ENCODE peak calls at places on chromosomes 4 and X, in seven cellular contexts. One of them, this sample, is unnamed.

GRCh38 chr4:121057466-121057911 is 14.8 kb downstream of the NDNF start:
- DNase-seq in MV-4-11: no peak
- DNase-seq in amygdala: no peak
- DNase-seq in Calu3: no peak
- DNase-seq in endothelial cell: peak; percentile 31
- DNase-seq in HEK293T: no peak
- DNase-seq in activated T-cell treated with anti-CD3 and anti-CD28 coated beads for 24 hours: no peak
- DNase-seq in this sample: no peak

GRCh38 chrX:12013220-12013619 is 125.1 kb upstream of the FRMPD4 start:
- DNase-seq in MV-4-11: no peak
- DNase-seq in HEK293T: no peak
- DNase-seq in amygdala: no peak
- DNase-seq in activated T-cell treated with anti-CD3 and anti-CD28 coated beads for 24 hours: no peak
- DNase-seq in Calu3: no peak
- DNase-seq in endothelial cell: no peak
- DNase-seq in this sample: no peak

GRCh38 chrX:68049466-68049865 is 383.8 kb downstream of the OPHN1 start:
- DNase-seq in Calu3: no peak
- DNase-seq in activated T-cell treated with anti-CD3 and anti-CD28 coated beads for 24 hours: no peak
- DNase-seq in endothelial cell: no peak
- DNase-seq in amygdala: no peak
- DNase-seq in MV-4-11: no peak
- DNase-seq in HEK293T: no peak
- DNase-seq in this sample: no peak

GRCh38 chrX:110050885-110051284 is 48.0 kb downstream of the TMEM164 start:
- DNase-seq in endothelial cell: no peak
- DNase-seq in MV-4-11: no peak
- DNase-seq in HEK293T: no peak
- DNase-seq in activated T-cell treated with anti-CD3 and anti-CD28 coated beads for 24 hours: no peak
- DNase-seq in amygdala: no peak
- DNase-seq in Calu3: no peak
- DNase-seq in this sample: no peak

GRCh38 chrX:107025538-107025937 is 25.5 kb upstream of the MORC4 start:
- DNase-seq in HEK293T: peak; percentile 50
- DNase-seq in MV-4-11: no peak
- DNase-seq in activated T-cell treated with anti-CD3 and anti-CD28 coated beads for 24 hours: no peak
- DNase-seq in endothelial cell: peak; percentile 15
- DNase-seq in amygdala: no peak
- DNase-seq in Calu3: peak; percentile 14
- DNase-seq in this sample: peak; percentile 53

GRCh38 chrX:16603822-16604221 is 46.1 kb upstream of the S100G start:
- DNase-seq in amygdala: no peak
- DNase-seq in Calu3: no peak
- DNase-seq in HEK293T: no peak
- DNase-seq in activated T-cell treated with anti-CD3 and anti-CD28 coated beads for 24 hours: no peak
- DNase-seq in endothelial cell: no peak
- DNase-seq in MV-4-11: no peak
- DNase-seq in this sample: peak; percentile 21

GRCh38 chr4:37795796-37796195 is 30.7 kb upstream of the PGM2 start:
- DNase-seq in amygdala: no peak
- DNase-seq in endothelial cell: no peak
- DNase-seq in activated T-cell treated with anti-CD3 and anti-CD28 coated beads for 24 hours: no peak
- DNase-seq in Calu3: no peak
- DNase-seq in MV-4-11: no peak
- DNase-seq in HEK293T: no peak
- DNase-seq in this sample: no peak

GRCh38 chrX:48703642-48704481 is 7.3 kb downstream of the SUV39H1 start:
- DNase-seq in endothelial cell: no peak
- DNase-seq in activated T-cell treated with anti-CD3 and anti-CD28 coated beads for 24 hours: no peak
- DNase-seq in MV-4-11: no peak
- DNase-seq in HEK293T: no peak
- DNase-seq in Calu3: peak; percentile 55
- DNase-seq in amygdala: no peak
- DNase-seq in this sample: no peak

GRCh38 chr4:66097271-66097670 is 427.0 kb upstream of the EPHA5 start:
- DNase-seq in HEK293T: no peak
- DNase-seq in endothelial cell: no peak
- DNase-seq in amygdala: no peak
- DNase-seq in Calu3: no peak
- DNase-seq in MV-4-11: no peak
- DNase-seq in activated T-cell treated with anti-CD3 and anti-CD28 coated beads for 24 hours: no peak
- DNase-seq in this sample: no peak

GRCh38 chr4:173205656-173206055 is 37.0 kb downstream of the GALNT7 start:
- DNase-seq in amygdala: no peak
- DNase-seq in Calu3: no peak
- DNase-seq in HEK293T: no peak
- DNase-seq in endothelial cell: no peak
- DNase-seq in MV-4-11: no peak
- DNase-seq in activated T-cell treated with anti-CD3 and anti-CD28 coated beads for 24 hours: no peak
- DNase-seq in this sample: no peak

GRCh38 chr4:962231-963208 is 10.8 kb downstream of the DGKQ start:
- DNase-seq in Calu3: no peak
- DNase-seq in MV-4-11: no peak
- DNase-seq in endothelial cell: no peak
- DNase-seq in amygdala: no peak
- DNase-seq in activated T-cell treated with anti-CD3 and anti-CD28 coated beads for 24 hours: no peak
- DNase-seq in HEK293T: no peak
- DNase-seq in this sample: no peak

GRCh38 chr4:101184668-101185067 is 162.7 kb downstream of the PPP3CA start:
- DNase-seq in Calu3: no peak
- DNase-seq in HEK293T: no peak
- DNase-seq in amygdala: no peak
- DNase-seq in endothelial cell: no peak
- DNase-seq in MV-4-11: no peak
- DNase-seq in activated T-cell treated with anti-CD3 and anti-CD28 coated beads for 24 hours: no peak
- DNase-seq in this sample: no peak

GRCh38 chr4:52640808-52641595 is 18.1 kb downstream of the USP46 start:
- DNase-seq in amygdala: no peak
- DNase-seq in Calu3: no peak
- DNase-seq in endothelial cell: no peak
- DNase-seq in activated T-cell treated with anti-CD3 and anti-CD28 coated beads for 24 hours: no peak
- DNase-seq in HEK293T: no peak
- DNase-seq in MV-4-11: no peak
- DNase-seq in this sample: no peak

GRCh38 chr4:11729548-11729947 is 300.9 kb upstream of the HS3ST1 start:
- DNase-seq in Calu3: no peak
- DNase-seq in amygdala: no peak
- DNase-seq in activated T-cell treated with anti-CD3 and anti-CD28 coated beads for 24 hours: no peak
- DNase-seq in MV-4-11: no peak
- DNase-seq in HEK293T: no peak
- DNase-seq in endothelial cell: no peak
- DNase-seq in this sample: no peak

GRCh38 chr4:138263438-138263837 is 21.3 kb upstream of the SLC7A11 start:
- DNase-seq in amygdala: no peak
- DNase-seq in MV-4-11: peak; percentile 66
- DNase-seq in HEK293T: no peak
- DNase-seq in endothelial cell: no peak
- DNase-seq in activated T-cell treated with anti-CD3 and anti-CD28 coated beads for 24 hours: no peak
- DNase-seq in Calu3: no peak
- DNase-seq in this sample: no peak

GRCh38 chr4:66489783-66490452 is 819.6 kb upstream of the EPHA5 start:
- DNase-seq in HEK293T: no peak
- DNase-seq in Calu3: no peak
- DNase-seq in MV-4-11: no peak
- DNase-seq in activated T-cell treated with anti-CD3 and anti-CD28 coated beads for 24 hours: no peak
- DNase-seq in endothelial cell: no peak
- DNase-seq in amygdala: no peak
- DNase-seq in this sample: no peak

GRCh38 chr4:184950926-184951325 is 67.4 kb upstream of the HELT start:
- DNase-seq in endothelial cell: no peak
- DNase-seq in amygdala: no peak
- DNase-seq in Calu3: no peak
- DNase-seq in MV-4-11: no peak
- DNase-seq in activated T-cell treated with anti-CD3 and anti-CD28 coated beads for 24 hours: no peak
- DNase-seq in HEK293T: no peak
- DNase-seq in this sample: no peak